ENCODE peak calls at places on chromosomes 6 and 20, in five cellular contexts. O is B cell; Z is CD8-positive, alpha-beta T cell; H is spleen; N is WERI-Rb-1. J is an unnamed sample.

GRCh38 chr20:16397053-16397452 is 176.2 kb downstream of the KIF16B start:
- DNase-seq in O (no peak), Z (no peak), H (no peak), N (no peak), J (peak)

GRCh38 chr6:44189257-44189656 is 27.5 kb upstream of the MYMX start:
- DNase-seq in O (no peak), Z (no peak), H (no peak), N (no peak), J (no peak)

GRCh38 chr6:109121411-109121810 is 26.1 kb downstream of the CEP57L1 start:
- DNase-seq in O (no peak), Z (no peak), H (no peak), N (no peak), J (no peak)

GRCh38 chr6:53302678-53303360 is 45.9 kb downstream of the ELOVL5 start:
- DNase-seq in O (no peak), Z (peak), H (no peak), N (no peak), J (no peak)

GRCh38 chr6:52513464-52513863 is 63.4 kb downstream of the TRAM2 start:
- DNase-seq in O (no peak), Z (no peak), H (no peak), N (no peak), J (no peak)

GRCh38 chr6:136129365-136129764 is 120.7 kb downstream of the MTFR2 start:
- DNase-seq in O (no peak), Z (no peak), H (no peak), N (no peak), J (no peak)

GRCh38 chr6:37051138-37052026 is 45.9 kb downstream of the FGD2 start:
- DNase-seq in O (peak), Z (peak), H (peak), N (peak), J (peak)

GRCh38 chr6:140597181-140597580 is 1222.7 kb upstream of the CITED2 start:
- DNase-seq in O (no peak), Z (no peak), H (no peak), N (no peak), J (no peak)

GRCh38 chr6:159172066-159172465 is 2.9 kb downstream of the FNDC1 start:
- DNase-seq in O (no peak), Z (no peak), H (no peak), N (no peak), J (no peak)

GRCh38 chr6:49457771-49458170 is 5.3 kb downstream of the MMUT start:
- DNase-seq in O (no peak), Z (no peak), H (no peak), N (no peak), J (no peak)

GRCh38 chr6:147675281-147675680 is 166.8 kb downstream of the SAMD5 start:
- DNase-seq in O (no peak), Z (no peak), H (no peak), N (no peak), J (no peak)

GRCh38 chr6:139852484-139853140 is 478.2 kb upstream of the CITED2 start:
- DNase-seq in O (no peak), Z (no peak), H (no peak), N (no peak), J (no peak)

GRCh38 chr6:81995548-81996289 is 243.2 kb upstream of the TENT5A start:
- DNase-seq in O (no peak), Z (no peak), H (no peak), N (no peak), J (no peak)

GRCh38 chr6:28643017-28643740 is 117.5 kb downstream of the GPX5 start:
- DNase-seq in O (no peak), Z (no peak), H (no peak), N (peak), J (no peak)

GRCh38 chr6:149842331-149842730 is 21.8 kb downstream of the LRP11 start:
- DNase-seq in O (no peak), Z (no peak), H (no peak), N (no peak), J (no peak)

GRCh38 chr6:41730531-41731436 is 4.6 kb downstream of the TFEB start:
- DNase-seq in O (no peak), Z (no peak), H (peak), N (no peak), J (no peak)

GRCh38 chr6:30042476-30042875 is 18.6 kb upstream of the POLR1H start:
- DNase-seq in O (no peak), Z (no peak), H (no peak), N (no peak), J (no peak)

GRCh38 chr6:37083243-37084138 is 78.0 kb downstream of the FGD2 start:
- DNase-seq in O (no peak), Z (no peak), H (peak), N (no peak), J (no peak)

GRCh38 chr20:4569092-4569491 is 152.6 kb upstream of the PRND start:
- DNase-seq in O (no peak), Z (no peak), H (no peak), N (no peak), J (no peak)

GRCh38 chr6:165663283-165663735 is 268 bp upstream of the PDE10A start:
- DNase-seq in O (peak), Z (no peak), H (no peak), N (no peak), J (no peak)

GRCh38 chr20:7859371-7859802 is 80.9 kb downstream of the HAO1 start:
- DNase-seq in O (no peak), Z (no peak), H (no peak), N (peak), J (no peak)

GRCh38 chr20:54140927-54141566 is 32.7 kb downstream of the CYP24A1 start:
- DNase-seq in O (no peak), Z (no peak), H (no peak), N (no peak), J (no peak)

GRCh38 chr6:32189742-32190053 is 304 bp downstream of the PBX2 start:
- DNase-seq in O (peak), Z (no peak), H (peak), N (no peak), J (no peak)

GRCh38 chr6:64411226-64411625 is 775.6 kb downstream of the PHF3 start:
- DNase-seq in O (no peak), Z (no peak), H (no peak), N (no peak), J (no peak)

GRCh38 chr20:4014031-4014474 is 1.3 kb downstream of the RNF24 start:
- DNase-seq in O (peak), Z (peak), H (no peak), N (peak), J (no peak)

GRCh38 chr20:9912858-9913434 is 74.1 kb upstream of the PAK5 start:
- DNase-seq in O (peak), Z (no peak), H (no peak), N (peak), J (no peak)

GRCh38 chr6:108969776-108970175 is 121.6 kb downstream of the ARMC2 start:
- DNase-seq in O (no peak), Z (no peak), H (no peak), N (no peak), J (no peak)

GRCh38 chr6:152461556-152461955 is 175.6 kb downstream of the SYNE1 start:
- DNase-seq in O (no peak), Z (no peak), H (no peak), N (no peak), J (no peak)

GRCh38 chr20:60754866-60755265 is 497.2 kb upstream of the CDH4 start:
- DNase-seq in O (no peak), Z (no peak), H (no peak), N (no peak), J (no peak)

GRCh38 chr20:10591956-10592521 is 81.8 kb downstream of the JAG1 start:
- DNase-seq in O (no peak), Z (no peak), H (no peak), N (no peak), J (no peak)

GRCh38 chr6:32609731-32610640 is 20.3 kb upstream of the HLA-DRB1 start:
- DNase-seq in O (peak), Z (peak), H (peak), N (peak), J (peak)

GRCh38 chr6:148445620-148446019 is 103.0 kb downstream of the SASH1 start:
- DNase-seq in O (no peak), Z (no peak), H (no peak), N (no peak), J (no peak)

GRCh38 chr6:111282564-111282963 is 195.3 kb downstream of the SLC16A10 start:
- DNase-seq in O (no peak), Z (no peak), H (no peak), N (no peak), J (no peak)

GRCh38 chr6:114049367-114049966 is 78.5 kb upstream of the HDAC2 start:
- DNase-seq in O (no peak), Z (no peak), H (no peak), N (no peak), J (no peak)

GRCh38 chr6:91088976-91089375 is 502.1 kb upstream of the MAP3K7 start:
- DNase-seq in O (no peak), Z (no peak), H (no peak), N (no peak), J (no peak)

GRCh38 chr6:32192608-32193039 is at the start of gene GPSM3:
- DNase-seq in O (peak), Z (peak), H (peak), N (no peak), J (peak)

GRCh38 chr6:68968301-68968649 is 333.2 kb downstream of the ADGRB3 start:
- DNase-seq in O (no peak), Z (no peak), H (no peak), N (no peak), J (no peak)
- TF ChIP-seq CTCF in O (peak), Z (no peak), H (no peak), N (no peak), J (no peak)

GRCh38 chr20:51060301-51060700 is 37.4 kb upstream of the KCNG1 start:
- DNase-seq in O (no peak), Z (no peak), H (no peak), N (no peak), J (no peak)
- TF ChIP-seq CTCF in O (no peak), Z (no peak), H (no peak), N (no peak), J (no peak)

GRCh38 chr6:160393966-160394653 is 45.9 kb downstream of the SLC22A3 start:
- DNase-seq in O (no peak), Z (no peak), H (no peak), N (no peak), J (no peak)
- TF ChIP-seq CTCF in O (no peak), Z (no peak), H (no peak), N (no peak), J (no peak)

GRCh38 chr6:6577736-6578135 is 10.8 kb upstream of the LY86 start:
- DNase-seq in O (no peak), Z (no peak), H (no peak), N (no peak), J (no peak)
- TF ChIP-seq CTCF in O (no peak), Z (no peak), H (no peak), N (no peak), J (no peak)

GRCh38 chr6:77448546-77448945 is 14.7 kb downstream of the HTR1B start:
- DNase-seq in O (no peak), Z (no peak), H (no peak), N (no peak), J (no peak)

GRCh38 chr6:77451466-77451865 is 11.8 kb downstream of the HTR1B start:
- DNase-seq in O (no peak), Z (no peak), H (no peak), N (no peak), J (no peak)

GRCh38 chr6:77454386-77454785 is 8.9 kb downstream of the HTR1B start:
- DNase-seq in O (no peak), Z (no peak), H (no peak), N (no peak), J (no peak)

GRCh38 chr6:77447254-77447653 is 16.0 kb downstream of the HTR1B start:
- DNase-seq in O (no peak), Z (no peak), H (no peak), N (no peak), J (no peak)

GRCh38 chr6:77450924-77451323 is 12.4 kb downstream of the HTR1B start:
- DNase-seq in O (no peak), Z (no peak), H (no peak), N (no peak), J (no peak)
- TF ChIP-seq CTCF in O (no peak), Z (no peak), H (no peak), N (no peak), J (no peak)

GRCh38 chr20:57088436-57088835 is 178.0 kb downstream of the BMP7 start:
- DNase-seq in O (no peak), Z (no peak), H (no peak), N (no peak), J (no peak)

GRCh38 chr20:57086066-57086465 is 180.4 kb downstream of the BMP7 start:
- DNase-seq in O (no peak), Z (no peak), H (no peak), N (no peak), J (no peak)

GRCh38 chr20:57089701-57090144 is 176.7 kb downstream of the BMP7 start:
- DNase-seq in O (peak), Z (peak), H (peak), N (peak), J (no peak)

GRCh38 chr20:57087705-57088104 is 178.7 kb downstream of the BMP7 start:
- DNase-seq in O (no peak), Z (no peak), H (no peak), N (no peak), J (no peak)

GRCh38 chr20:57087102-57087501 is 179.3 kb downstream of the BMP7 start:
- DNase-seq in O (no peak), Z (no peak), H (no peak), N (no peak), J (no peak)
- TF ChIP-seq CTCF in O (no peak), Z (no peak), H (no peak), N (no peak), J (no peak)

DNA sequence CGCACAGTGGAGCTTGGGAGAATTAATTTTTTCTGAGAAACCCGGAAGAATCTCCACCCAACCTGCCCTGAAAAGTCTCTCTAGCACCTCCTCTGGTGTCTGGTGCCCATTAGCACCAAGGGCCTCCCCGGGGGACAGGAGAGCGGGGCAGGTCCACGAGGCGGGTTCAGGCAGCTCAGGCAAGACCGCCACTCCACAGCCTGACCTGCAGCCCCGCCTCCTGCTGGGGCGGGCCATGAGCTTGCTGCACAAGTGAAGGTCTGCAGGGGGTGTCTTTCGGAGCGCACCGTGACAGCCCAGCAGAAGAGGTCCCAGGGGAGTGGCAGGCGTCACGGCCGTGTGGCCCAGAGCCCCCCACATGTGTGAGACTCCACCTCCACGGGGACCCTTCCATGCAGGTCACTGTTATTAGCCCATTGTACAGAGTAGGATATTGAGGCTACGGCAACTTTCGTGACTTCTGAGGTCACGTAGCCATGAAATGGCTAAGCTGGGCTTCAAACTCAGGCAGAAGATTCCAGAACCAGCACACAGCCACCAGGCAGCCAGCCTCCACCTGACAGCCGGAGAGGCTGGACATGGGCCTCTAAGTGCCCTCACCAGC is 63.9 kb upstream of the SLCO4A1 start:
- DNase-seq in O (no peak), Z (no peak), H (no peak), N (peak), J (no peak)
- TF ChIP-seq CTCF in O (no peak), Z (no peak), H (no peak), N (no peak), J (no peak)

GRCh38 chr20:22653641-22654040 is 69.3 kb upstream of the FOXA2 start:
- DNase-seq in O (no peak), Z (no peak), H (no peak), N (no peak), J (no peak)

GRCh38 chr20:22654243-22654642 is 69.9 kb upstream of the FOXA2 start:
- DNase-seq in O (no peak), Z (no peak), H (no peak), N (no peak), J (no peak)

DNA sequence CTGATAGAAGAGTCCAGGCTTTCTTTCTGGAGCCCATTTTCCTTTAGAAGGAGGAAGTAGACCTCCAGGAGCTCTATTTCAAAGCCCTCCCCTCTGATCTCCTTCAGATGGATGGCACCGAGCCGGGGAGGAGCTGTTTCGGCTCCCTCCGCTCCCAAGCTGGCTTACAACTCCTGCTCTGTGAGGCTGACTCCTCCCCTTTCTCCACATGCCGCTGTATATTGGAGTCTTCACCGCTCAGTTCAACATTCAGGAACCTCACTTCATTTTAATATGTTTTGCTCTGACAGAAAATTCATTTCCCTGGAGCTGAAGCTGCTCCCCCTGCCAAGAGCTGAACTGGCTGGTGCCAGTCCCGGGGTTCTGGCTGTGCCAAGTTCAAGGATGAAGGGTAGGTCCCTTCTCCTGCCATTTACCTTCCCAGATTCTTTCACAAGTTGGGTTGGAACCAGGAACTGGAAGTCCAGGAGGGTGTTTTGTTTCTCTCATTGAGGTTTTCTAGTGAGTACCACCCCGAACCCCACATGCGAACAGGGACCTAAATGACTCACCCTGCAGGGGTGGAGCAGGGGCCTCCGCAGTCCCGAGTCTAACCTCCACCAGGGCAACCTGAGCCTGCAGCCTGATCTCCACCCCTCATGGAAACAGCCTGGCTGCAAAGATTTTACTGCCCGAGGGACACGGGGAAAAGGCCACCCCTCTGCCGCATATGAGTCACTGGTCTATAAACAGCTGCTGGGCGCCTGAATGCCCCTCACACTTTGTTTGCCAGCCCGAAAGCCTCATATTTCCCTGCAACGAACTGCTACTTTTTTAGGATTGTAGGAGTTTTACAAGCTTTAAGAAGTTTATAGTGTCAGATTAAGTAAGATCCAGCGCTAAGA is 68.6 kb upstream of the FOXA2 start:
- DNase-seq in O (no peak), Z (no peak), H (no peak), N (no peak), J (no peak)
- TF ChIP-seq CTCF in O (no peak), Z (no peak), H (no peak), N (no peak), J (no peak)

GRCh38 chr6:5115168-5115567 is 30.0 kb downstream of the PPP1R3G start:
- DNase-seq in O (no peak), Z (no peak), H (no peak), N (no peak), J (no peak)
- TF ChIP-seq CTCF in O (no peak), Z (no peak), H (no peak), N (peak), J (no peak)

GRCh38 chr6:303263-303662 is 11.0 kb downstream of the DUSP22 start:
- DNase-seq in O (no peak), Z (no peak), H (peak), N (no peak), J (no peak)

GRCh38 chr6:302760-303159 is 10.5 kb downstream of the DUSP22 start:
- DNase-seq in O (no peak), Z (no peak), H (peak), N (no peak), J (no peak)

GRCh38 chr6:305371-306206 is 13.3 kb downstream of the DUSP22 start:
- DNase-seq in O (no peak), Z (no peak), H (no peak), N (no peak), J (no peak)

GRCh38 chr6:304833-305370 is 12.6 kb downstream of the DUSP22 start:
- DNase-seq in O (no peak), Z (no peak), H (no peak), N (no peak), J (no peak)

DNA sequence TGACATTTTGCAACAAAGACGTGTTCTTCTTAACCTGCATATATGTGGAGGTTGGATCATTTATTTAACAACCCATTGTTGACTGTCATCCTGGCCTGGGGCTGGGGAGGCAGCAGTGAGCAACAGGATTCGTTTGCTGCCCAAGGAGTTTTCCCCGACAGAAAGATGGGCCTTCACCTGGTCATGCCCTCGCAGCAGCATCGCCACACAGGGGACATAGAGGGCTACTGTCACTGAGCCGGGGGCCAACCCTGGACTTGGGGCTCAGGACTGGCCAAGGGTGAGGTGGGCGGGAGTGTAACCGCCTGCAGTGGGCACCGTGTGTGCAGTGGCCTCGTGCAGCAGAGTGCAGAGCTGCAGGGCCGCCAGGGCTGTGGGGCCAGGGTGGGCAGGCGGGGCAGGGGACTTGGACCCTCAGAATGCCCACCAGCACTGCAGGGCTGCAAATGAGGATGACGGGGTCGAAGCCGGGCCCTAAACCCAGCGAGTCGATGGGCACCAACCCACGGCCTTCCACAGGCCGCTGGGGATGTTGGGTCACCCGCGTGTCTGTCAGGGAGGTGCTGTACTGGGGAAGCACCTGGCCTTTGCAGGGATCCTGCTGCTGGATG is 11.8 kb downstream of the DUSP22 start:
- DNase-seq in O (no peak), Z (no peak), H (peak), N (no peak), J (no peak)
- TF ChIP-seq CTCF in O (no peak), Z (no peak), H (no peak), N (peak), J (no peak)